ENCODE peak calls at places on chromosomes 12 and 14, in nine cellular contexts. K, U, Y, X, H, O, D, M and W are unnamed samples.

GRCh38 chr12:116319851-116320621 is 42.5 kb upstream of the MED13L start:
- DNase-seq in X (no peak), U (no peak), M (peak), O (no peak), D (no peak), H (no peak), Y (peak), K (peak), W (peak)

GRCh38 chr14:55532645-55533309 is 47.2 kb upstream of the KTN1 start:
- DNase-seq in O (peak), Y (no peak), U (no peak), M (no peak), X (no peak), K (no peak), H (no peak), D (no peak), W (no peak)

GRCh38 chr12:54407183-54407905 is 11.7 kb downstream of the ITGA5 start:
- DNase-seq in X (no peak), K (no peak), D (no peak), Y (no peak), O (no peak), H (no peak), U (no peak), M (no peak), W (no peak)

GRCh38 chr12:122880155-122880605 is 15.7 kb downstream of the VPS37B start:
- DNase-seq in D (no peak), Y (no peak), X (no peak), K (peak), H (no peak), M (no peak), O (no peak), U (no peak), W (no peak)

GRCh38 chr14:53951661-53952265 is 4.9 kb downstream of the BMP4 start:
- DNase-seq in O (no peak), D (no peak), M (no peak), Y (peak), K (no peak), X (no peak), H (no peak), U (no peak), W (no peak)

GRCh38 chr12:25361511-25361910 is 110.8 kb upstream of the KRAS start:
- DNase-seq in D (no peak), X (no peak), H (no peak), U (no peak), O (no peak), Y (no peak), M (no peak), K (no peak), W (no peak)

GRCh38 chr12:89566615-89567014 is 40.8 kb upstream of the POC1B start:
- DNase-seq in O (no peak), X (no peak), H (no peak), D (no peak), M (no peak), K (no peak), Y (no peak), U (no peak), W (no peak)

GRCh38 chr12:109513977-109514376 is 36.5 kb downstream of the UBE3B start:
- DNase-seq in K (no peak), O (no peak), D (no peak), Y (no peak), U (no peak), X (no peak), M (no peak), H (no peak), W (no peak)

GRCh38 chr12:115374480-115375187 is 690.7 kb upstream of the TBX3 start:
- DNase-seq in H (no peak), X (no peak), D (peak), K (no peak), M (no peak), Y (no peak), U (no peak), O (no peak), W (no peak)

GRCh38 chr12:60345442-60345841 is 749.6 kb downstream of the SLC16A7 start:
- DNase-seq in M (no peak), D (no peak), Y (no peak), U (no peak), H (no peak), K (no peak), O (no peak), X (no peak), W (no peak)

GRCh38 chr14:19917243-19917642 is 3.2 kb upstream of the OR4K5 start:
- DNase-seq in D (no peak), H (no peak), X (no peak), Y (no peak), O (no peak), U (no peak), M (no peak), K (no peak), W (no peak)

GRCh38 chr12:10189653-10190052 is 10.8 kb downstream of the TMEM52B start:
- DNase-seq in K (peak), O (no peak), M (no peak), Y (peak), D (no peak), X (no peak), U (no peak), H (no peak), W (no peak)

GRCh38 chr12:79151956-79152355 is 287.4 kb downstream of the SYT1 start:
- DNase-seq in X (no peak), H (no peak), D (no peak), K (no peak), O (no peak), M (no peak), U (no peak), Y (no peak), W (peak)

GRCh38 chr14:31787377-31787776 is 226.2 kb downstream of the NUBPL start:
- DNase-seq in K (no peak), O (no peak), Y (no peak), U (no peak), D (no peak), M (no peak), X (no peak), H (no peak), W (no peak)

GRCh38 chr12:48080285-48080684 is 25.6 kb downstream of the SENP1 start:
- DNase-seq in U (no peak), Y (no peak), K (no peak), D (no peak), M (no peak), O (no peak), H (no peak), X (no peak), W (no peak)

GRCh38 chr12:72011374-72011773 is 72.7 kb downstream of the TPH2 start:
- DNase-seq in Y (no peak), H (no peak), X (no peak), U (no peak), O (no peak), M (no peak), D (no peak), K (no peak), W (no peak)

GRCh38 chr14:99125616-99126431 is 146.2 kb downstream of the BCL11B start:
- DNase-seq in O (no peak), Y (no peak), H (no peak), U (no peak), D (no peak), M (no peak), X (no peak), K (no peak), W (no peak)

GRCh38 chr12:4214912-4215861 is 58.4 kb upstream of the CCND2 start:
- DNase-seq in D (peak), M (peak), U (no peak), Y (no peak), H (no peak), K (no peak), X (no peak), O (no peak), W (no peak)

GRCh38 chr12:96220902-96221301 is 26.7 kb downstream of the ELK3 start:
- DNase-seq in O (no peak), D (no peak), U (no peak), Y (no peak), K (peak), H (no peak), X (no peak), M (no peak), W (no peak)

GRCh38 chr12:108806350-108806749 is 51.0 kb downstream of the SSH1 start:
- DNase-seq in X (no peak), O (no peak), M (peak), K (peak), U (no peak), D (no peak), H (no peak), Y (no peak), W (no peak)

GRCh38 chr12:132773077-132774020 is 11.7 kb upstream of the ANKLE2 start:
- DNase-seq in D (no peak), M (no peak), H (no peak), U (no peak), O (no peak), X (no peak), K (no peak), Y (no peak), W (no peak)

GRCh38 chr12:79016181-79016580 is 151.6 kb downstream of the SYT1 start:
- DNase-seq in H (no peak), X (no peak), U (no peak), D (no peak), Y (no peak), M (no peak), K (no peak), O (no peak), W (no peak)

GRCh38 chr14:100623557-100623956 is 36.3 kb upstream of the BEGAIN start:
- DNase-seq in Y (no peak), D (no peak), O (no peak), M (no peak), H (no peak), K (no peak), X (no peak), U (no peak), W (no peak)

GRCh38 chr12:38954119-38954746 is 48.8 kb upstream of the CPNE8 start:
- DNase-seq in Y (no peak), X (no peak), O (no peak), K (no peak), M (no peak), U (no peak), D (no peak), H (no peak), W (no peak)

GRCh38 chr14:80575763-80576162 is 364.5 kb upstream of the DIO2 start:
- DNase-seq in D (no peak), Y (no peak), H (no peak), M (no peak), U (no peak), O (no peak), K (no peak), X (no peak), W (no peak)

GRCh38 chr12:92062539-92063493 is 82.8 kb downstream of the BTG1 start:
- DNase-seq in K (no peak), D (no peak), Y (no peak), O (no peak), H (no peak), M (no peak), X (no peak), U (no peak), W (no peak)

GRCh38 chr14:94473666-94474410 is 2.2 kb downstream of the SERPINA9 start:
- DNase-seq in M (no peak), Y (no peak), O (no peak), K (no peak), D (no peak), H (no peak), U (no peak), X (no peak), W (no peak)

GRCh38 chr12:52956987-52957386 is 8.1 kb downstream of the KRT18 start:
- DNase-seq in Y (no peak), M (no peak), H (no peak), O (peak), D (no peak), X (no peak), U (no peak), K (no peak), W (no peak)

GRCh38 chr12:76422878-76423438 is 74.7 kb upstream of the BBS10 start:
- DNase-seq in K (peak), H (no peak), U (no peak), X (no peak), D (no peak), O (peak), M (no peak), Y (no peak), W (peak)

GRCh38 chr12:51863921-51864700 is 15.6 kb upstream of the FIGNL2 start:
- DNase-seq in D (no peak), X (peak), U (no peak), M (no peak), O (no peak), Y (no peak), K (no peak), H (no peak), W (no peak)